ENCODE peak calls at places on chromosomes 4 and X, in six cellular contexts. J is tibial artery; D is upper lobe of left lung; P is AG08395; Y is right cardiac atrium; B is activated CD8-positive, alpha-beta T cell treated with anti-CD3 and anti-CD28 coated beads for 36 hours. L is an unnamed sample.

GRCh38 chr4:119532319-119532718 is 96.3 kb downstream of the PDE5A start:
- DNase-seq in B (no peak), J (no peak), D (no peak), Y (no peak), P (no peak), L (no peak)

GRCh38 chrX:41265615-41266014 is 68.3 kb upstream of the DDX3X start:
- DNase-seq in D (no peak), J (peak), P (peak), Y (no peak), B (peak), L (no peak)

GRCh38 chrX:140087865-140088264 is 122.5 kb upstream of the CXorf66 start:
- DNase-seq in P (no peak), Y (no peak), B (no peak), D (no peak), J (no peak), L (no peak)

GRCh38 chr4:10212400-10212799 is 95.8 kb upstream of the WDR1 start:
- DNase-seq in J (no peak), B (no peak), Y (no peak), P (no peak), D (no peak), L (no peak)

GRCh38 chr4:175927121-175927520 is 115.1 kb upstream of the GPM6A start:
- DNase-seq in P (no peak), B (no peak), J (no peak), Y (no peak), D (no peak), L (no peak)

GRCh38 chr4:152114562-152114961 is 353.8 kb upstream of the GATB start:
- DNase-seq in Y (no peak), D (no peak), J (no peak), B (no peak), P (no peak), L (no peak)

GRCh38 chrX:27491397-27491796 is 28.3 kb upstream of the PPP4R3C start:
- DNase-seq in P (no peak), B (no peak), Y (no peak), D (no peak), J (no peak), L (no peak)

GRCh38 chrX:21479695-21480280 is 105.6 kb downstream of the CNKSR2 start:
- DNase-seq in P (peak), D (no peak), J (no peak), B (peak), Y (no peak), L (peak)

GRCh38 chrX:119997570-119997969 is 54.0 kb upstream of the NKAP start:
- DNase-seq in P (no peak), J (no peak), D (no peak), Y (no peak), B (no peak), L (no peak)

GRCh38 chrX:9816094-9816700 is 30.0 kb downstream of the SHROOM2 start:
- DNase-seq in Y (no peak), J (no peak), P (no peak), D (no peak), B (no peak), L (peak)

GRCh38 chr4:106806158-106806797 is 229.8 kb downstream of the DKK2 start:
- DNase-seq in P (peak), D (no peak), J (no peak), Y (no peak), B (no peak), L (no peak)

GRCh38 chr4:37453004-37453360 is 208.4 kb downstream of the NWD2 start:
- DNase-seq in P (peak), D (no peak), B (peak), J (no peak), Y (no peak), L (peak)

GRCh38 chr4:4780634-4781287 is 78.7 kb upstream of the MSX1 start:
- DNase-seq in Y (no peak), P (peak), B (no peak), D (no peak), J (no peak), L (no peak)

GRCh38 chrX:21723814-21724213 is 34.1 kb downstream of the SMPX start:
- DNase-seq in P (no peak), B (no peak), D (no peak), J (no peak), Y (no peak), L (no peak)

GRCh38 chrX:46840946-46841740 is 4.3 kb downstream of the RP2 start:
- DNase-seq in Y (peak), P (no peak), D (no peak), B (no peak), J (no peak), L (no peak)

GRCh38 chrX:20309796-20310195 is 43.1 kb upstream of the RPS6KA3 start:
- DNase-seq in J (no peak), D (no peak), B (no peak), P (peak), Y (no peak), L (no peak)

GRCh38 chr4:1290165-1290977 is 680 bp downstream of the MAEA start:
- DNase-seq in Y (no peak), B (peak), D (no peak), J (no peak), P (peak), L (no peak)

GRCh38 chrX:2903366-2903765 is 25.8 kb downstream of the ARSD start:
- DNase-seq in J (no peak), P (no peak), B (no peak), D (no peak), Y (no peak), L (no peak)

GRCh38 chrX:15384304-15384703 is at the start of gene VEGFD:
- DNase-seq in J (no peak), B (no peak), Y (no peak), D (no peak), P (peak), L (no peak)

GRCh38 chr4:37453361-37454262 is 209.1 kb downstream of the NWD2 start:
- DNase-seq in D (peak), J (peak), P (peak), B (peak), Y (peak), L (no peak)

GRCh38 chr4:75653845-75654503 is 19.2 kb downstream of the G3BP2 start:
- DNase-seq in J (no peak), D (no peak), Y (no peak), P (peak), B (no peak), L (no peak)

GRCh38 chr4:146232131-146232722 is 17.9 kb downstream of the REELD1 start:
- DNase-seq in P (no peak), Y (no peak), B (no peak), J (no peak), D (no peak), L (no peak)